ENCODE peak calls at places on chromosomes 3 and 15, in nine cellular contexts. C, M, E, U, N, L, Q, J and A are unnamed samples.

GRCh38 chr3:196238612-196239190 is 22.4 kb downstream of the SLC51A start:
- DNase-seq in C (no peak), M (peak; percentile 78), E (no peak), U (no peak), N (no peak), L (no peak), Q (no peak), J (no peak), A (no peak)

GRCh38 chr15:29074045-29074444 is 188.3 kb downstream of the APBA2 start:
- DNase-seq in C (no peak), M (peak; percentile 12), E (no peak), U (no peak), N (no peak), L (no peak), Q (no peak), J (no peak), A (no peak)

GRCh38 chr3:164479978-164480377 is 598.3 kb downstream of the SI start:
- DNase-seq in C (no peak), M (no peak), E (no peak), U (no peak), N (no peak), L (no peak), Q (no peak), J (no peak), A (no peak)

GRCh38 chr15:69854521-69855171 is 243.1 kb downstream of the TLE3 start:
- DNase-seq in C (no peak), M (peak; percentile 94), E (no peak), U (no peak), N (no peak), L (no peak), Q (no peak), J (no peak), A (no peak)

GRCh38 chr15:88126695-88127476 is 129.7 kb downstream of the NTRK3 start:
- DNase-seq in C (no peak), M (no peak), E (no peak), U (no peak), N (no peak), L (no peak), Q (peak; percentile 23), J (no peak), A (no peak)

GRCh38 chr3:13998831-13999230 is 119.0 kb upstream of the WNT7A start:
- DNase-seq in C (no peak), M (no peak), E (no peak), U (no peak), N (no peak), L (no peak), Q (no peak), J (no peak), A (no peak)

GRCh38 chr15:88334436-88334835 is 77.9 kb upstream of the NTRK3 start:
- DNase-seq in C (no peak), M (peak; percentile 13), E (no peak), U (no peak), N (no peak), L (no peak), Q (no peak), J (no peak), A (peak; percentile 11)

GRCh38 chr3:2950159-2950558 is 160.0 kb downstream of the IL5RA start:
- DNase-seq in C (no peak), M (no peak), E (no peak), U (no peak), N (no peak), L (no peak), Q (no peak), J (no peak), A (no peak)

GRCh38 chr3:58679451-58679850 is 12.9 kb upstream of the FAM3D start:
- DNase-seq in C (no peak), M (peak; percentile 21), E (no peak), U (no peak), N (no peak), L (no peak), Q (no peak), J (no peak), A (no peak)

DNA sequence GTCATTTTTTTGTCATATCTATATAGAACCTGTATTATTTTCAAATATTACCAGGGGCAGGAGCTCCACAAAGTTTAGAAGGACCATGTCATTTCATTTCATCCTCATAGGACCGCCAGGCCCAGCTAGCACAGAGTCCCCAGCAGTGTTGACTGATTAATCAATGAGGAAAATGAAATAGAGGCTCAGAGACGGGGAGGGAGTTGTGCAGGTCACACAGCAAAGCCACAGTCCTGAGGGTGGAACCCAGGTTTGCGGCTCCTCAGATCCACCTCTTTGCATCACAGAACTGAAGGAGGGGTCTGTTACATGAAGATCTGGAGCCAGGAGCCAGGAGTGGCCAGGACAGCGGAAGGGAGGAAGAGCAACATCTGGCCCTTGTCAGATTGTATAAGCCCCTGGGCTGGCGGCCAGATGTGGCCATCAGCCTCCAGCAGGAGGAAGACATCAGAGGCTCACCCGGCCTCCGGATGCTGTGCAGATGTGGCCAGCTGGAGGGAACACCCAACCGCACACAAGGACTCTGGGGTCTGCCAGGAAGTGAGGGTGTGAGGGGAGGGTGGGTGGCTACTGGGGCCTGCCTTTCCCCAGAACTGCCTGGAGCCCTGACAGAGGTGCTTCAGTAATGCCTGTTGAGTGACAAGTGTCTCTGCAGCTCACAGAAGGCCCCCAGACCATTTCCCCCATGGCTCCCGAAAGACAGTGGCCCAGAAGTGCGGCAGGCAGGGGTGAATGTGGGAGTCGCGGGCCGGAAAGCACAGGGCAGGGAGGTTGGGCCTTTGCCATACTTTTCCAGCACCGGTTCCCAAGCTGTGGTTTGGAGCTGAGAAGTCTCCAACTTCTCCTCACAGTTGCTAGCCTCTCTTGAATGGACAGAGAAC is 21.2 kb downstream of the EFCC1 start:
- DNase-seq in C (no peak), M (peak; percentile 37), E (no peak), U (peak; percentile 9), N (no peak), L (no peak), Q (no peak), J (peak; percentile 67), A (no peak)
- TF ChIP-seq POLR2A in C (no peak), M (no peak), E (no peak), U (no peak), N (no peak), L (no peak), Q (no peak), J (no peak), A (no peak)

GRCh38 chr3:126266291-126266840 is 86.0 kb upstream of the ALDH1L1 start:
- DNase-seq in C (no peak), M (peak; percentile 10), E (no peak), U (peak; percentile 61), N (no peak), L (no peak), Q (no peak), J (peak; percentile 34), A (no peak)

GRCh38 chr3:126267976-126268615 is 87.7 kb upstream of the ALDH1L1 start:
- DNase-seq in C (no peak), M (no peak), E (no peak), U (peak; percentile 6), N (no peak), L (no peak), Q (no peak), J (no peak), A (no peak)

GRCh38 chr3:126266850-126267168 is 86.4 kb upstream of the ALDH1L1 start:
- DNase-seq in C (no peak), M (no peak), E (no peak), U (no peak), N (no peak), L (no peak), Q (no peak), J (no peak), A (no peak)

GRCh38 chr3:126268866-126269265 is 88.3 kb downstream of the KLF15 start:
- DNase-seq in C (no peak), M (no peak), E (no peak), U (peak; percentile 4), N (no peak), L (no peak), Q (no peak), J (no peak), A (no peak)

GRCh38 chr3:126267169-126267975 is 87.0 kb upstream of the ALDH1L1 start:
- DNase-seq in C (peak; percentile 28), M (peak; percentile 91), E (no peak), U (peak; percentile 75), N (no peak), L (no peak), Q (peak; percentile 70), J (peak; percentile 49), A (peak; percentile 83)
- TF ChIP-seq POLR2A in C (no peak), M (no peak), E (no peak), U (peak; percentile 46), N (no peak), L (no peak), Q (no peak), J (no peak), A (no peak)

GRCh38 chr15:67840747-67841634 is 1.1 kb upstream of the RNU6-1 start:
- DNase-seq in C (peak; percentile 86), M (peak; percentile 58), E (peak; percentile 56), U (peak; percentile 45), N (no peak), L (no peak), Q (peak; percentile 47), J (peak; percentile 34), A (no peak)

GRCh38 chr15:67838789-67839332 is 984 bp downstream of the RNU6-1 start:
- DNase-seq in C (no peak), M (no peak), E (peak; percentile 71), U (peak; percentile 31), N (no peak), L (no peak), Q (peak; percentile 72), J (peak; percentile 65), A (peak; percentile 55)

GRCh38 chr15:67839358-67839928 is 402 bp downstream of the RNU6-1 start:
- DNase-seq in C (peak; percentile 94), M (peak; percentile 27), E (peak; percentile 53), U (no peak), N (no peak), L (no peak), Q (peak; percentile 68), J (no peak), A (no peak)

GRCh38 chr15:67843092-67843501 is 3.3 kb upstream of the RNU6-1 start:
- DNase-seq in C (no peak), M (no peak), E (no peak), U (no peak), N (no peak), L (no peak), Q (no peak), J (no peak), A (no peak)

GRCh38 chr15:67839929-67840746 is at the start of gene RNU6-1:
- DNase-seq in C (peak; percentile 98), M (peak; percentile 91), E (peak; percentile 96), U (peak; percentile 92), N (peak; percentile 88), L (no peak), Q (peak; percentile 92), J (peak; percentile 94), A (peak; percentile 68)
- TF ChIP-seq POLR2A in C (peak; percentile 83), M (peak; percentile 49), E (peak; percentile 61), U (peak; percentile 94), N (peak; percentile 94), L (peak; percentile 92), Q (peak; percentile 94), J (peak; percentile 86), A (peak; percentile 80)

DNA sequence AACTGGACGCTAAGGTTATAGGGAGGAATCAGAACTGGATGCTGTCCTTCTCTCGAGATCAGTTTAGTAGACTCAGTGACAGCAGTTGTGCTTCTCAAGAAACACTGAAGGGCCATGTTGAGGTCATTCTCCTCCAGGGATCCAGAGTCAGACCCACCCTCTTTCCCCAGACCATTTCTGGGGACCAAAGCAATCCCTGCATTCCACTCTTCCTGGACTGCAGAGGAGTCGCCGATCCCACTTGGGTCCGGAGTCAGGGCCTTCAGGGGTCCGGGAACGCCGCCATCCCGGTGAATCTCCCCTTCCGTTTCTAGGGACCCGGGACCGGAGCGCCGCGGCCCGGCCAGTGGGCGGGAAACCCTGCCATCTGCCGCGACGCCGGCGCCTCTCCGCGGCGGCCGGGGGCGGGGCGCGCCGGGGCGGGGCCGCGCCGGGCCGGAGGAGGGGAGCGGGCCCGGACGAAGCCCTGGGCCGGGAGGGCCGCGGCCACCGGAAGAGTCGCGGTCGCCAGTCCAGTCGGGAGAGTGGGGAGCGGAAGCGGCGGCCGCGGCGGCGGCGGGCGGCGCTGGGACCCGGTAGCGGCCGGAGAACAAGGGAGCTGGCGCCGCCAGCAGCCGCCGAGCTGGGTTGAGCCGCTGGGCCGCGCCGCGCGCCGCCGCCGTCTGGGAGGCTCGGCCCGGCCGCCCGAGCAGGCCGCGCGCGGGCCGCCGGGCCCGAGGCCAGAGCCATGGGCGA is at the start of gene DVL3:
- DNase-seq in C (peak; percentile 63), M (peak; percentile 52), E (peak; percentile 84), U (peak; percentile 24), N (no peak), L (no peak), Q (peak; percentile 78), J (peak; percentile 77), A (peak; percentile 79)
- TF ChIP-seq POLR2A in C (peak; percentile 55), M (peak; percentile 59), E (no peak), U (peak; percentile 54), N (peak; percentile 55), L (peak; percentile 33), Q (peak; percentile 23), J (peak; percentile 11), A (peak; percentile 62)